ENCODE peak calls at places on chromosomes 7 and 10, in seven cellular contexts. B is SK-N-SH, I is HepG2, F is GM12892, Q is GM12878, Z is H1, R is K562. H is an unnamed sample.

GRCh38 chr7:315516-316265 is 25.7 kb downstream of the FOXL3 start:
- DNase-seq in B (no peak), I (no peak), F (no peak), Q (no peak), Z (no peak), R (no peak), H (no peak)

GRCh38 chr7:100444311-100445278 is 8.3 kb upstream of the PPP1R35 start:
- DNase-seq in B (no peak), I (peak; percentile 96), F (no peak), Q (no peak), Z (no peak), R (peak; percentile 84), H (no peak)

GRCh38 chr10:46245381-46245900 is 41.4 kb upstream of the ANTXRL start:
- DNase-seq in B (no peak), I (no peak), F (no peak), Q (no peak), Z (peak; percentile 29), R (no peak), H (no peak)

GRCh38 chr7:26723140-26723539 is 141.2 kb downstream of the SKAP2 start:
- DNase-seq in B (no peak), I (no peak), F (no peak), Q (no peak), Z (peak; percentile 50), R (no peak), H (no peak)

GRCh38 chr10:57165671-57166070 is 804.6 kb upstream of the ZWINT start:
- DNase-seq in B (no peak), I (no peak), F (no peak), Q (no peak), Z (no peak), R (no peak), H (no peak)

GRCh38 chr7:27641576-27642230 is 21.0 kb downstream of the HIBADH start:
- DNase-seq in B (no peak), I (no peak), F (no peak), Q (no peak), Z (no peak), R (no peak), H (no peak)

GRCh38 chr10:71981868-71982230 is 17.7 kb downstream of the CHST3 start:
- DNase-seq in B (no peak), I (no peak), F (no peak), Q (no peak), Z (no peak), R (no peak), H (no peak)

GRCh38 chr10:32972454-32972853 is 14.4 kb upstream of the ITGB1 start:
- DNase-seq in B (no peak), I (no peak), F (no peak), Q (no peak), Z (no peak), R (no peak), H (no peak)

GRCh38 chr7:452230-452751 is 67.4 kb downstream of the PDGFA start:
- DNase-seq in B (no peak), I (no peak), F (no peak), Q (no peak), Z (peak; percentile 73), R (peak; percentile 53), H (no peak)

GRCh38 chr7:8719102-8719501 is 285.7 kb downstream of the NXPH1 start:
- DNase-seq in B (no peak), I (no peak), F (no peak), Q (no peak), Z (no peak), R (no peak), H (no peak)

GRCh38 chr7:16934947-16935742 is 53.4 kb upstream of the AGR3 start:
- DNase-seq in B (no peak), I (no peak), F (no peak), Q (no peak), Z (no peak), R (no peak), H (no peak)

GRCh38 chr10:75547391-75548298 is 116.2 kb downstream of the LRMDA start:
- DNase-seq in B (no peak), I (no peak), F (no peak), Q (peak; percentile 33), Z (no peak), R (no peak), H (no peak)

GRCh38 chr7:74289660-74290589 is 718 bp downstream of the CLIP2 start:
- DNase-seq in B (peak; percentile 76), I (no peak), F (no peak), Q (no peak), Z (no peak), R (peak; percentile 72), H (peak; percentile 41)

GRCh38 chr10:77590344-77591237 is 47.0 kb downstream of the KCNMA1 start:
- DNase-seq in B (no peak), I (no peak), F (no peak), Q (no peak), Z (no peak), R (no peak), H (no peak)

GRCh38 chr10:130749911-130750310 is 561.6 kb downstream of the TCERG1L start:
- DNase-seq in B (no peak), I (no peak), F (no peak), Q (no peak), Z (no peak), R (no peak), H (no peak)

GRCh38 chr10:107477266-107477665 is 312.8 kb upstream of the SORCS1 start:
- DNase-seq in B (no peak), I (no peak), F (no peak), Q (peak; percentile 45), Z (no peak), R (no peak), H (no peak)

GRCh38 chr7:155315977-155316376 is 18.3 kb downstream of the INSIG1 start:
- DNase-seq in B (no peak), I (no peak), F (no peak), Q (no peak), Z (no peak), R (no peak), H (no peak)

DNA sequence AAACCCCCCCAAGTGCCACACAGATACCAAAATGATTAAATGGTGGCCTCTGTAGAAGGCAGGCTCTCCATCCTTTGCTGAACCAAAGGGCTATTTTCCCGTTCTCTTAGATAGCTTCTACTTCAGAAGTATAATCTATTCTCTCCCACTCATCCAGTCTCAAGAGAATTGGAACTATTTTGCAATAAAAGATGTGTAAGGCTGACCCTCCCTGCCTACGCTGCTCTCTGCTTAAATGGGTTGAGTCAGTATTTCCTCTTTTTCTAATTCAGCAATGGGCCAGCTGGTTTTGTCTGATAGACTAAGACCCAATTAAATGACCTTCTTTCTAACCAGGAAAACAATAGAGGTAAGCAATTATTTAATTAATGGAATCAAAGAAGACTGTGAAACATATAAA is 171.5 kb downstream of the ZNF365 start:
- DNase-seq in B (no peak), I (no peak), F (no peak), Q (no peak), Z (no peak), R (no peak), H (no peak)
- TF ChIP-seq POLR2AphosphoS5 in B (no peak), I (no peak), F (no peak), Q (no peak), Z (no peak), R (no peak), H (no peak)

GRCh38 chr10:6019796-6020195 is 42.4 kb downstream of the IL2RA start:
- DNase-seq in B (no peak), I (no peak), F (no peak), Q (no peak), Z (no peak), R (no peak), H (no peak)
- TF ChIP-seq TAF1 in B (no peak), I (no peak), F (no peak), Q (no peak), Z (no peak), R (no peak), H (no peak)

GRCh38 chr10:131980757-131981428 is 830 bp downstream of the BNIP3 start:
- DNase-seq in B (peak; percentile 68), I (peak; percentile 55), F (no peak), Q (no peak), Z (peak; percentile 66), R (no peak), H (no peak)

GRCh38 chr10:131980321-131980720 is 1.4 kb downstream of the BNIP3 start:
- DNase-seq in B (no peak), I (no peak), F (no peak), Q (no peak), Z (no peak), R (no peak), H (no peak)

GRCh38 chr10:131982185-131982756 is 548 bp upstream of the BNIP3 start:
- DNase-seq in B (peak; percentile 72), I (no peak), F (peak; percentile 37), Q (no peak), Z (no peak), R (peak; percentile 26), H (peak; percentile 52)

GRCh38 chr10:131982796-131983195 is 1.1 kb upstream of the BNIP3 start:
- DNase-seq in B (no peak), I (no peak), F (no peak), Q (no peak), Z (no peak), R (no peak), H (no peak)

DNA sequence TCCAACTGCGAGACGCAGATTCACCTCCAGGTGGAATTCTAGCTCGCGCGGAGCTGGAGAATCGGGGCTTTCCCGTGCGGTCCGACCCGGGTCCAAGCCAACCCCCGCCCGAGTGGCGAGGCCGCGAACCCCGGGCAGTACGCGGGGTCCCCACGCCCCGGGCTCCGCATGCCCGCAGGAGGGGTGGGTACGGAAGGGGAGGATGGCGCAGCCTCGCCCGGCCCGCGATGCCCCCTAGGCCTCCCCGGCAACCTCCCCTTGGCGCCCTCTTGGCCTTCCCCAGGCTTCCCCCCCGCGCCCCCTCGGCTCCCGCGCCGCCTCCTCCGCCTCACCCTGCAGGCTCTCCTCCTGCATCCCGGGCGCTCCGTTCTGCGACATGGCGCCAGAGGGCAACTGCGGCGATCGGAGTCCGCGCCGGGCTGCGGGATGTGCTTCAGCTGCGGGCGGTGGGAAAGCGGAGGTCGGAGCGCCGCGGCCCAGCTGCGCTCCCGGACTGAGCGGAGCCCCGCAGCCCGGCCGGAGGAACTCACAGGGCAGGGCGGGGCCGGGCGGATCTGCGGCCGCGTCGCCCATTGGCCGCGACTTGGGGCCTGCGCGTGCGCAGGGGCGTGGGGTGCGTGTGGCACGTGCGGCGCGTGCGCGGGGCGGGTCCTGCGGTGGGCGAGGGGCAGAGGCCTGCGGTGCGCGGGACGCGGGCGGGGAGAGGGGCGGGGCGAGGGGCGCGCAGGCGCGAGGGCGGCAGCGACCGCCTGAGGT is at the start of gene BNIP3:
- DNase-seq in B (peak; percentile 100), I (peak; percentile 88), F (peak; percentile 96), Q (peak; percentile 75), Z (peak; percentile 91), R (peak; percentile 97), H (peak; percentile 98)
- TF ChIP-seq POLR2AphosphoS5 in B (peak; percentile 62), I (peak; percentile 76), F (no peak), Q (peak; percentile 54), Z (no peak), R (no peak), H (no peak)

GRCh38 chr10:34168429-34168828 is 646.7 kb downstream of the PARD3 start:
- DNase-seq in B (no peak), I (no peak), F (no peak), Q (no peak), Z (no peak), R (no peak), H (no peak)

GRCh38 chr10:34176351-34176750 is 638.7 kb downstream of the PARD3 start:
- DNase-seq in B (no peak), I (no peak), F (no peak), Q (no peak), Z (no peak), R (no peak), H (no peak)

GRCh38 chr10:34169677-34170076 is 645.4 kb downstream of the PARD3 start:
- DNase-seq in B (no peak), I (no peak), F (no peak), Q (no peak), Z (no peak), R (no peak), H (no peak)

GRCh38 chr10:34171957-34172527 is 643.1 kb downstream of the PARD3 start:
- DNase-seq in B (no peak), I (no peak), F (no peak), Q (no peak), Z (no peak), R (no peak), H (no peak)

GRCh38 chr10:34172936-34173533 is 642.1 kb downstream of the PARD3 start:
- DNase-seq in B (no peak), I (peak; percentile 54), F (no peak), Q (no peak), Z (no peak), R (no peak), H (no peak)
- TF ChIP-seq TAF1 in B (no peak), I (no peak), F (no peak), Q (no peak), Z (no peak), R (no peak), H (no peak)

H was measured in GM12891.